ENCODE peak calls at places on chromosomes 1 and 21, in seven cellular contexts. N, H, I, G, Y, Q and U are unnamed samples.

GRCh38 chr1:161726631-161727342 is 5.4 kb downstream of the FCRLB start:
- DNase-seq in N (peak; percentile 56), H (peak; percentile 77), I (peak; percentile 67), G (peak; percentile 90), Y (peak; percentile 79), Q (peak; percentile 90), U (peak; percentile 95)

GRCh38 chr1:41535236-41535720 is 50.8 kb upstream of the EDN2 start:
- DNase-seq in N (no peak), H (no peak), I (no peak), G (no peak), Y (no peak), Q (no peak), U (no peak)

GRCh38 chr21:25350056-25350455 is 257.2 kb downstream of the MRPL39 start:
- DNase-seq in N (no peak), H (no peak), I (no peak), G (peak; percentile 50), Y (peak; percentile 60), Q (peak; percentile 59), U (peak; percentile 80)

GRCh38 chr1:193185861-193186714 is at the start of gene B3GALT2:
- DNase-seq in N (no peak), H (no peak), I (peak; percentile 51), G (no peak), Y (peak; percentile 70), Q (peak; percentile 73), U (no peak)

GRCh38 chr1:29397256-29397590 is 160.9 kb downstream of the PTPRU start:
- DNase-seq in N (no peak), H (no peak), I (no peak), G (no peak), Y (no peak), Q (no peak), U (no peak)

GRCh38 chr1:47684964-47685762 is 247.3 kb downstream of the FOXD2 start:
- DNase-seq in N (no peak), H (no peak), I (peak; percentile 62), G (no peak), Y (no peak), Q (no peak), U (peak; percentile 46)

GRCh38 chr1:76425104-76425842 is 350.7 kb downstream of the ST6GALNAC3 start:
- DNase-seq in N (no peak), H (peak; percentile 48), I (no peak), G (peak; percentile 75), Y (no peak), Q (no peak), U (peak; percentile 48)

GRCh38 chr1:202798260-202798659 is 10.0 kb downstream of the KDM5B start:
- DNase-seq in N (no peak), H (peak; percentile 68), I (no peak), G (no peak), Y (no peak), Q (no peak), U (no peak)

GRCh38 chr1:89918127-89918793 is 76.7 kb upstream of the ZNF326 start:
- DNase-seq in N (no peak), H (no peak), I (peak; percentile 25), G (peak; percentile 44), Y (peak; percentile 70), Q (no peak), U (no peak)

GRCh38 chr1:24923485-24924113 is 6.5 kb downstream of the RUNX3 start:
- DNase-seq in N (no peak), H (no peak), I (no peak), G (no peak), Y (no peak), Q (no peak), U (no peak)

GRCh38 chr1:50531027-50531426 is 107.8 kb upstream of the DMRTA2 start:
- DNase-seq in N (no peak), H (no peak), I (no peak), G (peak; percentile 43), Y (peak; percentile 11), Q (peak; percentile 25), U (no peak)

GRCh38 chr1:239011382-239011781 is 375.0 kb upstream of the CHRM3 start:
- DNase-seq in N (no peak), H (no peak), I (no peak), G (no peak), Y (no peak), Q (no peak), U (no peak)

GRCh38 chr21:34180826-34181359 is 107.5 kb downstream of the MRPS6 start:
- DNase-seq in N (no peak), H (no peak), I (no peak), G (no peak), Y (no peak), Q (no peak), U (no peak)

GRCh38 chr1:88983791-88984552 is 8.5 kb downstream of the KYAT3 start:
- DNase-seq in N (peak; percentile 23), H (peak; percentile 75), I (peak; percentile 35), G (peak; percentile 68), Y (peak; percentile 69), Q (peak; percentile 91), U (no peak)

GRCh38 chr1:160103658-160104519 is 5.5 kb upstream of the IGSF8 start:
- DNase-seq in N (no peak), H (no peak), I (no peak), G (no peak), Y (no peak), Q (no peak), U (peak; percentile 61)

GRCh38 chr1:227562037-227562436 is 1.3 kb upstream of the ZNF678 start:
- DNase-seq in N (no peak), H (no peak), I (no peak), G (no peak), Y (no peak), Q (no peak), U (no peak)

GRCh38 chr1:241606544-241606943 is 33.6 kb downstream of the CHML start:
- DNase-seq in N (no peak), H (no peak), I (peak; percentile 52), G (no peak), Y (no peak), Q (no peak), U (no peak)
- H3K9ac ChIP-seq in N (no peak overlapping the region), H (no peak overlapping the region), I (no peak overlapping the region), G (no peak overlapping the region), Y (no peak overlapping the region), Q (no peak overlapping the region), U (no peak overlapping the region)

DNA sequence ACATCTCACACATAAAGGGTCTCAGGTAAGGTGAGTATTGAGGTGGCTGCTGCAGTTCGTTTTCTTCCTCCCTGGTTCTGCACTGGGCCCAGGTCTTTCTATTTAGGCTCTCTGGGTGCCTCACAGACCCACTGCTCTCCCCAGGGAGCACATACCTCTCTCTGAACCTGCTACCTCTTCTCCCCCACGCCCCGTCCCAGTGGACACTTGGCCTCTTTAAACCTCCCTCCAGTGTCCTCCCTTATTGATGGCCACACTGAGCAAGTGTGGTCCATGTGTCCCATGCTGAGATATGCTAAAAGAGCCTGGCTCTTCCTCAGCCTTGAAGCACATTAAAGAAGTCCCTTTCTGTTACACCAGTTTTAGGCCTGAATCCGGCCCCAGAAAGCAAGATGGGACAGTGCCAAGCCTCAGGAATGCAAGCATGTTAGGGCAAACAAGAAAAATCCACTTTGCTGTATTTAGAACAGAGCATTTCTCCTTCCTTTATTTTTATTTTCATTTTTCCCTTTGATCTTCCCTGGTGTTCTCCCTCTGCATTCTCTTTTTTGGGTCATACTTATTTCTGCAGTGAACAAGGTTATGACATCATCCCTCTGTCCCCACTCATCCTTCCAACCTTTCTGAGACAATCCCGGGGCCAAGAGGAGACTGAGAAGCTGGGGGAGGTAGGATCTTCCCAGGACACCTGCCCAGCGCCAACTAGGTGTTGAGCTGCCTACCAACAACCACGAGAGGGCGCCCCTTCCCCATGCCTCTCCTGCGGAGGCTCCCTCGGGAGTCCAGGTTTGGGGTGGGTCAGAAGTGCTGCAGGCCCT is 5.0 kb upstream of the CHI3L2 start:
- DNase-seq in N (peak; percentile 70), H (peak; percentile 23), I (no peak), G (peak; percentile 85), Y (peak; percentile 50), Q (peak; percentile 85), U (peak; percentile 96)
- H3K4me1 ChIP-seq in N (peaks cover 5% of the 10 kb centered on the region), H (peaks cover 44% of the 10 kb centered on the region), I (peaks cover 17% of the 10 kb centered on the region), G (peaks cover 8% of the 10 kb centered on the region), Y (peaks cover 8% of the 10 kb centered on the region), Q (peaks cover 28% of the 10 kb centered on the region), U (peaks cover 9% of the 10 kb centered on the region)

GRCh38 chr1:10061276-10061675 is 28.5 kb downstream of the UBE4B start:
- DNase-seq in N (no peak), H (no peak), I (no peak), G (no peak), Y (no peak), Q (no peak), U (no peak)
- H3K9ac ChIP-seq in N (no peak overlapping the region), H (no peak overlapping the region), I (no peak overlapping the region), G (no peak overlapping the region), Y (no peak overlapping the region), Q (no peak overlapping the region), U (no peak overlapping the region)

GRCh38 chr1:226489718-226490440 is 58.7 kb upstream of the STUM start:
- DNase-seq in N (no peak), H (no peak), I (no peak), G (no peak), Y (no peak), Q (no peak), U (no peak)
- H3K4me1 ChIP-seq in N (peaks cover 6% of the 10 kb centered on the region), H (no peaks in the 10 kb centered on the region), I (no peaks in the 10 kb centered on the region), G (no peaks in the 10 kb centered on the region), Y (no peaks in the 10 kb centered on the region), Q (peaks cover 4% of the 10 kb centered on the region), U (no peaks in the 10 kb centered on the region)